ENCODE peak calls at places on chromosomes 16 and 17, in five cellular contexts. One of them, this sample, is unnamed.

GRCh38 chr17:68310141-68310540 is 18.8 kb downstream of the ARSG start:
- DNase-seq in CD8-positive, alpha-beta T cell: peak; percentile 48
- DNase-seq in AG04449: no peak
- DNase-seq in SK-N-SH: no peak
- DNase-seq in MM.1S: no peak
- DNase-seq in this sample: no peak

GRCh38 chr17:57599271-57600045 is 145.6 kb downstream of the CCDC182 start:
- DNase-seq in SK-N-SH: no peak
- DNase-seq in AG04449: no peak
- DNase-seq in CD8-positive, alpha-beta T cell: peak; percentile 45
- DNase-seq in MM.1S: peak; percentile 28
- DNase-seq in this sample: peak; percentile 49

GRCh38 chr16:19474617-19475016 is 47.3 kb downstream of the GDE1 start:
- DNase-seq in AG04449: no peak
- DNase-seq in SK-N-SH: no peak
- DNase-seq in CD8-positive, alpha-beta T cell: no peak
- DNase-seq in MM.1S: no peak
- DNase-seq in this sample: no peak

GRCh38 chr17:14942511-14943185 is 322.5 kb downstream of the PMP22 start:
- DNase-seq in MM.1S: no peak
- DNase-seq in CD8-positive, alpha-beta T cell: no peak
- DNase-seq in AG04449: no peak
- DNase-seq in SK-N-SH: no peak
- DNase-seq in this sample: no peak

GRCh38 chr17:44024271-44024663 is 9.5 kb upstream of the TMEM101 start:
- DNase-seq in MM.1S: no peak
- DNase-seq in SK-N-SH: peak; percentile 68
- DNase-seq in AG04449: no peak
- DNase-seq in CD8-positive, alpha-beta T cell: no peak
- DNase-seq in this sample: no peak

GRCh38 chr17:74340470-74341023 is 14.5 kb downstream of the KIF19 start:
- DNase-seq in MM.1S: no peak
- DNase-seq in SK-N-SH: peak; percentile 41
- DNase-seq in AG04449: no peak
- DNase-seq in CD8-positive, alpha-beta T cell: no peak
- DNase-seq in this sample: no peak

GRCh38 chr17:33551075-33551474 is 258.0 kb upstream of the ASIC2 start:
- DNase-seq in AG04449: no peak
- DNase-seq in CD8-positive, alpha-beta T cell: no peak
- DNase-seq in MM.1S: no peak
- DNase-seq in SK-N-SH: no peak
- DNase-seq in this sample: no peak

GRCh38 chr17:1590031-1590746 is 27.6 kb upstream of the PITPNA start:
- DNase-seq in SK-N-SH: no peak
- DNase-seq in CD8-positive, alpha-beta T cell: no peak
- DNase-seq in AG04449: peak; percentile 24
- DNase-seq in MM.1S: no peak
- DNase-seq in this sample: peak; percentile 58

GRCh38 chr16:56950051-56950450 is 11.7 kb upstream of the CETP start:
- DNase-seq in MM.1S: no peak
- DNase-seq in SK-N-SH: no peak
- DNase-seq in CD8-positive, alpha-beta T cell: no peak
- DNase-seq in AG04449: no peak
- DNase-seq in this sample: no peak

GRCh38 chr17:75875940-75876189 is 2.5 kb downstream of the TRIM47 start:
- DNase-seq in MM.1S: no peak
- DNase-seq in CD8-positive, alpha-beta T cell: no peak
- DNase-seq in AG04449: no peak
- DNase-seq in SK-N-SH: peak; percentile 64
- DNase-seq in this sample: no peak

GRCh38 chr16:10321407-10322397 is 64.2 kb upstream of the ATF7IP2 start:
- DNase-seq in CD8-positive, alpha-beta T cell: no peak
- DNase-seq in SK-N-SH: no peak
- DNase-seq in MM.1S: no peak
- DNase-seq in AG04449: no peak
- DNase-seq in this sample: no peak

GRCh38 chr17:78231991-78232759 is 744 bp downstream of the TMEM235 start:
- DNase-seq in SK-N-SH: peak; percentile 85
- DNase-seq in MM.1S: no peak
- DNase-seq in CD8-positive, alpha-beta T cell: peak; percentile 45
- DNase-seq in AG04449: no peak
- DNase-seq in this sample: peak; percentile 72
- TF ChIP-seq CTCF in SK-N-SH: no peak
- TF ChIP-seq CTCF in MM.1S: no peak
- TF ChIP-seq CTCF in CD8-positive, alpha-beta T cell: no peak
- TF ChIP-seq CTCF in AG04449: no peak
- TF ChIP-seq CTCF in this sample: no peak

DNA sequence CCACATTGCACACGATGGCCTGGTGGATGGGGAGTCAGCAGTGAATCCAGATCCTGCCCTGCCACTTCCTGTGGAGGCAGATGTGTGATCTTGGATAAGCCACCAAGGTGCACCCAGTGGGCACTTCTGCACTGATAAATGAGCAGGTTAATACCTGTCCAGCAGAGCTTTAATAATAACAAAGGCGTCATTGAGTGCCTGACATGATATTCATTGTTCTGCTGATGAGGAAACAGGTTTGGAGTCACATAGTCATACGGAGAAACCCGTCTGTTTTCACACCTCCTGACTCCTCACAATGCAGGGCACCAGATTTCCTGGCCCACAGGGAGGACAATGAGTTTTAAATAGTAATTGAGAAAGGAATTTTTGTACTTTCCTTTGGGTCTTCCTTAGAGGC is 324.6 kb upstream of the CDH5 start:
- DNase-seq in MM.1S: no peak
- DNase-seq in SK-N-SH: no peak
- DNase-seq in CD8-positive, alpha-beta T cell: no peak
- DNase-seq in AG04449: no peak
- DNase-seq in this sample: no peak
- TF ChIP-seq CTCF in MM.1S: no peak
- TF ChIP-seq CTCF in SK-N-SH: no peak
- TF ChIP-seq CTCF in CD8-positive, alpha-beta T cell: no peak
- TF ChIP-seq CTCF in AG04449: no peak
- TF ChIP-seq CTCF in this sample: no peak

GRCh38 chr16:7615565-7615964 is 282.9 kb downstream of the RBFOX1 start:
- DNase-seq in CD8-positive, alpha-beta T cell: no peak
- DNase-seq in AG04449: no peak
- DNase-seq in MM.1S: no peak
- DNase-seq in SK-N-SH: peak; percentile 15
- DNase-seq in this sample: no peak
- TF ChIP-seq CTCF in CD8-positive, alpha-beta T cell: no peak
- TF ChIP-seq CTCF in AG04449: no peak
- TF ChIP-seq CTCF in MM.1S: no peak
- TF ChIP-seq CTCF in SK-N-SH: no peak
- TF ChIP-seq CTCF in this sample: no peak

GRCh38 chr17:63950940-63951907 is 19.1 kb upstream of the CD79B start:
- DNase-seq in CD8-positive, alpha-beta T cell: no peak
- DNase-seq in MM.1S: peak; percentile 74
- DNase-seq in AG04449: no peak
- DNase-seq in SK-N-SH: no peak
- DNase-seq in this sample: peak; percentile 79
- TF ChIP-seq CTCF in CD8-positive, alpha-beta T cell: no peak
- TF ChIP-seq CTCF in MM.1S: peak; percentile 82
- TF ChIP-seq CTCF in AG04449: no peak
- TF ChIP-seq CTCF in SK-N-SH: peak; percentile 48
- TF ChIP-seq CTCF in this sample: peak; percentile 71

GRCh38 chr16:71368958-71369357 is 10.4 kb downstream of the CALB2 start:
- DNase-seq in SK-N-SH: no peak
- DNase-seq in AG04449: no peak
- DNase-seq in MM.1S: no peak
- DNase-seq in CD8-positive, alpha-beta T cell: no peak
- DNase-seq in this sample: no peak

GRCh38 chr16:71364306-71364705 is 5.8 kb downstream of the CALB2 start:
- DNase-seq in MM.1S: no peak
- DNase-seq in CD8-positive, alpha-beta T cell: no peak
- DNase-seq in AG04449: no peak
- DNase-seq in SK-N-SH: no peak
- DNase-seq in this sample: no peak

GRCh38 chr16:71365021-71365420 is 6.5 kb downstream of the CALB2 start:
- DNase-seq in AG04449: no peak
- DNase-seq in MM.1S: no peak
- DNase-seq in CD8-positive, alpha-beta T cell: no peak
- DNase-seq in SK-N-SH: no peak
- DNase-seq in this sample: no peak

GRCh38 chr16:71369494-71369893 is 11.0 kb downstream of the CALB2 start:
- DNase-seq in MM.1S: no peak
- DNase-seq in AG04449: no peak
- DNase-seq in SK-N-SH: no peak
- DNase-seq in CD8-positive, alpha-beta T cell: no peak
- DNase-seq in this sample: no peak

DNA sequence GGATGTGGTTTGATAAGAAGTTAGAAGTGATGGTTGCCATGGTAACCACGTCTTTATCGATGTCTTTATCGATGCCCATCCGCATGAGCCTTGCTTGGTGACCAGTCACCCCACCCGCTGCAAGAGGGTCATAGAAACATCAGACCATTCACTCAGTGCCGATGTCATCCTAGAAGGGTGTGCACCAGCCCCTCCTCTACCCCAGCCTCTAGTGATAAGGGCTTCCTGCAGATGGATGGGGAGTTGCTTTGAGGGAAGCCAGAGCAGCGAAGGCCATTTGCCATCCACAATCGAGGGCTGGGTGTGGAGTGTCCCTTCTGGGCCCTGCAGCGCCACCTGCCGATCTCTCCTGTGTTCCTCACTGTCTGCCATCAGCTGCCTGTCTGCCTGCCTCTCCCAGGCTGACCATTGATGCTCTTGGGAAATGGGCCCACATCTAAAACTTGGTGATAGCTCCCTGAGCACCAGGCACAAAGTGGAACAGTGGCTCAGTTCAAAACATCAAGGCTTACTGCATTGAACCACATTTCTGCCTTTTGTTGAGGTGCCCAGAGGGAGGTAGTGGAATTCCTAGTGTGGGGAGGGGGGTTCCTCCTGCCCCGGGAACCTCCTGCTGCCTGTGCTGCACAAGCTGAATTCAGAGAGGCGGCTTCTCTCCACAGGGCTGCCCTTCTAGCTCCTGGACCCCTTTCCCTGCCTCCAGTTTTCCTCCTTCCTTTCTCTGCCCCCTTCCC is 8.9 kb downstream of the CALB2 start:
- DNase-seq in AG04449: no peak
- DNase-seq in SK-N-SH: peak; percentile 82
- DNase-seq in MM.1S: peak; percentile 31
- DNase-seq in CD8-positive, alpha-beta T cell: no peak
- DNase-seq in this sample: peak; percentile 72
- TF ChIP-seq CTCF in AG04449: peak; percentile 65
- TF ChIP-seq CTCF in SK-N-SH: peak; percentile 70
- TF ChIP-seq CTCF in MM.1S: peak; percentile 69
- TF ChIP-seq CTCF in CD8-positive, alpha-beta T cell: peak; percentile 14
- TF ChIP-seq CTCF in this sample: peak; percentile 63

DNA sequence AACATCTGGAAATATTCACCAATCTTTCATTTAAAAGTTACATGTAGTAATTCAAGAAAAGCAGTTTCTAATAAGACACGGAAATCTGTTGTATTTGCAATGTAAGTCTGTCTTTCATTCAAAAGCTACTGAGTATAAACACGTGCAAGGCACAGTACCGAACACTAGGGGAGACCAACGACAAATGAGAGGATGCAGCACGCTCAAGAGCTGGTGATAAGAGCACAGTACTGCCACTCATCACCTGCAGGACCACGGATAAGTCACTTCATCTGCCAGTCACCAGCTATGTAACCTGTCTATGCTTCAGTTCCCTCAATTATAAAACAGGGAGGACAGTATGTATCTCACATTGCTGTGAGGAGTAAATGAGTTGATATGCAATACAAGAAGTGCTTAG is 67.1 kb downstream of the CLEC18A start:
- DNase-seq in AG04449: no peak
- DNase-seq in SK-N-SH: peak; percentile 43
- DNase-seq in CD8-positive, alpha-beta T cell: peak; percentile 80
- DNase-seq in MM.1S: peak; percentile 19
- DNase-seq in this sample: peak; percentile 36
- TF ChIP-seq CTCF in AG04449: no peak
- TF ChIP-seq CTCF in SK-N-SH: peak; percentile 28
- TF ChIP-seq CTCF in CD8-positive, alpha-beta T cell: peak; percentile 52
- TF ChIP-seq CTCF in MM.1S: no peak
- TF ChIP-seq CTCF in this sample: no peak

GRCh38 chr17:79145548-79145947 is 70.9 kb downstream of the ENGASE start:
- DNase-seq in SK-N-SH: no peak
- DNase-seq in AG04449: no peak
- DNase-seq in CD8-positive, alpha-beta T cell: no peak
- DNase-seq in MM.1S: no peak
- DNase-seq in this sample: no peak

GRCh38 chr17:79148584-79148983 is 74.0 kb downstream of the ENGASE start:
- DNase-seq in AG04449: no peak
- DNase-seq in CD8-positive, alpha-beta T cell: no peak
- DNase-seq in SK-N-SH: no peak
- DNase-seq in MM.1S: no peak
- DNase-seq in this sample: no peak

GRCh38 chr17:79150035-79150733 is 75.6 kb downstream of the ENGASE start:
- DNase-seq in MM.1S: no peak
- DNase-seq in CD8-positive, alpha-beta T cell: no peak
- DNase-seq in SK-N-SH: no peak
- DNase-seq in AG04449: no peak
- DNase-seq in this sample: no peak

GRCh38 chr17:79146562-79146961 is 71.9 kb downstream of the ENGASE start:
- DNase-seq in MM.1S: no peak
- DNase-seq in CD8-positive, alpha-beta T cell: no peak
- DNase-seq in SK-N-SH: no peak
- DNase-seq in AG04449: no peak
- DNase-seq in this sample: no peak

GRCh38 chr17:79147791-79148506 is 73.3 kb downstream of the ENGASE start:
- DNase-seq in MM.1S: no peak
- DNase-seq in CD8-positive, alpha-beta T cell: no peak
- DNase-seq in SK-N-SH: no peak
- DNase-seq in AG04449: no peak
- DNase-seq in this sample: no peak
- TF ChIP-seq CTCF in MM.1S: peak; percentile 10
- TF ChIP-seq CTCF in CD8-positive, alpha-beta T cell: no peak
- TF ChIP-seq CTCF in SK-N-SH: no peak
- TF ChIP-seq CTCF in AG04449: no peak
- TF ChIP-seq CTCF in this sample: no peak

GRCh38 chr17:63827002-63827800 is at the start of the genes FTSJ3 and PSMC5:
- DNase-seq in CD8-positive, alpha-beta T cell: peak; percentile 99
- DNase-seq in AG04449: no peak
- DNase-seq in SK-N-SH: peak; percentile 95
- DNase-seq in MM.1S: peak; percentile 95
- DNase-seq in this sample: peak; percentile 93
- TF ChIP-seq CTCF in CD8-positive, alpha-beta T cell: peak; percentile 51
- TF ChIP-seq CTCF in AG04449: peak; percentile 75
- TF ChIP-seq CTCF in SK-N-SH: peak; percentile 56
- TF ChIP-seq CTCF in MM.1S: peak; percentile 49
- TF ChIP-seq CTCF in this sample: peak; percentile 73

DNA sequence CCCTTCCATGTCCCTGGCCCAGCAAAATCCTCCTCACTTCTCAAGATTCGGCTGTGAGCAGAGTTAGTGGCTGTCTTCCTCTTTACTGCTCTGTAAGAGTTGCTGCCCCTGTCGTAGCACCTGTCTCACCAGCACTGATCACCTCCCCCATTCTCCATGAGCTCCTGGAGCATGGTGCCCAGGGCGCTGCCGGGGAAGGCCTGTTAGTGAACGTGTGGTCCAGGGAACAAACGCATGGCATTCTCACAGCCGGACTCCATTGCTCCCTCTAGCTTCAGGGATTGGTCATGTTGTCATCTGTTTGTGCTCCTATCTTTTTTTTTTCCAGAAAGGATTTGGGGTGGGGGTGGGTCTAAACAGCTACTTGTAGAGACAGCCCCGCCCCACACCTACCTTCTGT is 141.2 kb downstream of the CMIP start:
- DNase-seq in CD8-positive, alpha-beta T cell: no peak
- DNase-seq in AG04449: no peak
- DNase-seq in MM.1S: no peak
- DNase-seq in SK-N-SH: no peak
- DNase-seq in this sample: no peak
- TF ChIP-seq CTCF in CD8-positive, alpha-beta T cell: no peak
- TF ChIP-seq CTCF in AG04449: peak; percentile 24
- TF ChIP-seq CTCF in MM.1S: no peak
- TF ChIP-seq CTCF in SK-N-SH: peak; percentile 33
- TF ChIP-seq CTCF in this sample: no peak